ENCODE peak calls at places on chromosome 7, in five cellular contexts. A is mucosa of descending colon, V is posterior cingulate gyrus, F is GM13977, I is SJSA1. S is an unnamed sample.

GRCh38 chr7:20111821-20112542 is 105.2 kb downstream of the MACC1 start:
- DNase-seq in V (no peak), I (no peak), F (no peak), A (no peak), S (no peak)

GRCh38 chr7:17546206-17546998 is 247.9 kb downstream of the AHR start:
- DNase-seq in V (no peak), A (no peak), I (no peak), F (no peak), S (no peak)

GRCh38 chr7:70568674-70569334 is 563.1 kb upstream of the GALNT17 start:
- DNase-seq in V (no peak), A (peak), I (no peak), F (no peak), S (no peak)

GRCh38 chr7:131717181-131717580 is 160.8 kb upstream of the PODXL start:
- DNase-seq in A (no peak), F (no peak), V (no peak), I (no peak), S (no peak)

GRCh38 chr7:67019562-67020390 is 23.1 kb downstream of the TYW1 start:
- DNase-seq in A (peak), F (no peak), I (no peak), V (no peak), S (no peak)

GRCh38 chr7:33805630-33806233 is 99.6 kb upstream of the BMPER start:
- DNase-seq in I (no peak), A (peak), F (no peak), V (no peak), S (no peak)

GRCh38 chr7:155456772-155457543 is 971 bp upstream of the EN2 start:
- DNase-seq in F (peak), I (no peak), A (peak), V (peak), S (peak)

GRCh38 chr7:114934758-114935157 is 12.9 kb downstream of the MDFIC start:
- DNase-seq in A (no peak), I (no peak), F (no peak), V (no peak), S (no peak)

GRCh38 chr7:26853788-26854393 is 10.5 kb downstream of the SKAP2 start:
- DNase-seq in A (peak), V (no peak), F (no peak), I (peak), S (peak)

GRCh38 chr7:112853429-112853828 is 63.2 kb upstream of the TMEM168 start:
- DNase-seq in I (no peak), A (no peak), V (no peak), F (no peak), S (no peak)

GRCh38 chr7:98993024-98993897 is 114.9 kb downstream of the TRRAP start:
- DNase-seq in A (no peak), I (no peak), V (no peak), F (no peak), S (no peak)